ENCODE peak calls at places on chromosomes 12 and 14, in four cellular contexts. Y is IMR-90, X is K562, F is GM12878. K is an unnamed sample.

GRCh38 chr14:70171719-70172118 is 17.0 kb downstream of the SLC8A3 start:
- DNase-seq in Y (no peak), X (no peak), F (no peak), K (no peak)

GRCh38 chr14:50039734-50040400 is 76.5 kb downstream of the VCPKMT start:
- DNase-seq in Y (no peak), X (no peak), F (no peak), K (no peak)

GRCh38 chr12:11513288-11513687 is 117.9 kb upstream of the PRB2 start:
- DNase-seq in Y (no peak), X (no peak), F (no peak), K (no peak)

GRCh38 chr12:4648099-4648498 is 752 bp downstream of the AKAP3 start:
- DNase-seq in Y (no peak), X (no peak), F (no peak), K (no peak)

GRCh38 chr12:32737715-32738114 is 18.0 kb downstream of the YARS2 start:
- DNase-seq in Y (no peak), X (no peak), F (no peak), K (no peak)

GRCh38 chr12:118136559-118137003 is 657 bp downstream of the PEBP1 start:
- DNase-seq in Y (peak), X (no peak), F (no peak), K (peak)

GRCh38 chr12:132415456-132416120 is 74.4 kb upstream of the FBRSL1 start:
- DNase-seq in Y (no peak), X (no peak), F (no peak), K (no peak)

GRCh38 chr12:81726634-81727033 is 32.5 kb downstream of the PPFIA2 start:
- DNase-seq in Y (no peak), X (no peak), F (no peak), K (no peak)

GRCh38 chr12:87469295-87469694 is 559.9 kb downstream of the C12orf50 start:
- DNase-seq in Y (peak), X (no peak), F (no peak), K (no peak)

GRCh38 chr12:113048716-113049127 is 7.8 kb upstream of the DTX1 start:
- DNase-seq in Y (peak), X (peak), F (no peak), K (peak)

GRCh38 chr14:53943751-53944083 is 12.9 kb downstream of the BMP4 start:
- DNase-seq in Y (no peak), X (no peak), F (no peak), K (no peak)

GRCh38 chr14:93161411-93161940 is 23.2 kb downstream of the MOAP1 start:
- DNase-seq in Y (no peak), X (no peak), F (no peak), K (no peak)

GRCh38 chr12:12070674-12071661 is at the start of gene BCL2L14:
- DNase-seq in Y (no peak), X (no peak), F (peak), K (no peak)

GRCh38 chr14:95410838-95411237 is 91.1 kb upstream of the CLMN start:
- DNase-seq in Y (no peak), X (no peak), F (no peak), K (no peak)

GRCh38 chr12:112182499-112182898 is 57.1 kb downstream of the TRAFD1 start:
- DNase-seq in Y (peak), X (no peak), F (no peak), K (no peak)

GRCh38 chr12:27434673-27435565 is 11.6 kb upstream of the SMCO2 start:
- DNase-seq in Y (no peak), X (peak), F (no peak), K (peak)

GRCh38 chr14:105294142-105294597 is 6.6 kb downstream of the BRF1 start:
- DNase-seq in Y (peak), X (no peak), F (no peak), K (peak)

GRCh38 chr12:54054442-54055332 is 1.1 kb downstream of the HOXC4 start:
- DNase-seq in Y (no peak), X (no peak), F (no peak), K (no peak)

GRCh38 chr14:83757896-83758295 is 1772.0 kb upstream of the FLRT2 start:
- DNase-seq in Y (peak), X (no peak), F (no peak), K (no peak)

GRCh38 chr14:60721331-60722162 is 2.6 kb downstream of the SIX4 start:
- DNase-seq in Y (peak), X (peak), F (no peak), K (peak)

GRCh38 chr12:53777936-53778644 is 26.3 kb upstream of the CISTR start:
- DNase-seq in Y (no peak), X (no peak), F (no peak), K (no peak)

GRCh38 chr14:38389666-38390065 is 133.8 kb upstream of the CLEC14A start:
- DNase-seq in Y (peak), X (no peak), F (no peak), K (no peak)

GRCh38 chr14:66496911-66497310 is 10.7 kb downstream of the CCDC196 start:
- DNase-seq in Y (no peak), X (no peak), F (no peak), K (no peak)

GRCh38 chr14:66634876-66635275 is 126.9 kb downstream of the GPHN start:
- DNase-seq in Y (no peak), X (no peak), F (no peak), K (peak)

GRCh38 chr12:78155546-78155945 is 324.9 kb downstream of the NAV3 start:
- DNase-seq in Y (peak), X (no peak), F (no peak), K (no peak)

GRCh38 chr12:14936224-14936861 is 2.0 kb downstream of the ERP27 start:
- DNase-seq in Y (no peak), X (no peak), F (no peak), K (no peak)

GRCh38 chr12:75444444-75445136 is 36.0 kb upstream of the GLIPR1 start:
- DNase-seq in Y (peak), X (no peak), F (no peak), K (no peak)

GRCh38 chr14:95440496-95440895 is 76.0 kb downstream of the SYNE3 start:
- DNase-seq in Y (peak), X (no peak), F (no peak), K (no peak)

DNA sequence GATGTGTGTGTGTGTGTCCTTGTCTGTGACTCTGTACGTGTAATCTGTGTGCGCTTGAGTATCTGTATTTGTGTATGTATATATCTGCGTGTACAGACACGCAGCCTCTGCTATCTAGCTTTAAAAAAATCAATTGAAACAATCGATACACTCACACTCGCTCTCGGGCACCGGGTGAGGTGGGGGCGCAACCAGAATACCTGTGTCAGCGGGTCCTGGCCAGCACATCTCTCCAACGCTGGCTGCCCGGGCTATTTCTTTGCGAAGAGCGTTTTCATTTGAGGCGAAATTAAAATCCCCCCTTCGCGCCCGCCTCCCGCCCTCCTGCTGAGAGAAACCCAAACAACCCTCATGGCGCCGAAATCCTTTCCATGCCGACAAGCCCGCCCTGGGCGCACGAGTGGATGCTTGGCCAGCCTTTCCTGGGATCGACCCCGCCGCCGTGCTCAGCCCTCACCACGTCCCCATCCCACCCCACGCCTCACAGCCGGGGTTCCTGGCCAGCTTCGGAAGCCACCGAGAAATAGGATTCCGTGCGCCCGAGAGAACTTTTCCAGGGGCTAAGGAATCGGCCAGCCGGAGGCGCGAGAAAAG is 1.2 kb downstream of the ZDHHC22 start:
- DNase-seq in Y (no peak), X (no peak), F (no peak), K (no peak)
- H3K9ac ChIP-seq in Y (no peak), X (no peak), F (no peak), K (no peak)

DNA sequence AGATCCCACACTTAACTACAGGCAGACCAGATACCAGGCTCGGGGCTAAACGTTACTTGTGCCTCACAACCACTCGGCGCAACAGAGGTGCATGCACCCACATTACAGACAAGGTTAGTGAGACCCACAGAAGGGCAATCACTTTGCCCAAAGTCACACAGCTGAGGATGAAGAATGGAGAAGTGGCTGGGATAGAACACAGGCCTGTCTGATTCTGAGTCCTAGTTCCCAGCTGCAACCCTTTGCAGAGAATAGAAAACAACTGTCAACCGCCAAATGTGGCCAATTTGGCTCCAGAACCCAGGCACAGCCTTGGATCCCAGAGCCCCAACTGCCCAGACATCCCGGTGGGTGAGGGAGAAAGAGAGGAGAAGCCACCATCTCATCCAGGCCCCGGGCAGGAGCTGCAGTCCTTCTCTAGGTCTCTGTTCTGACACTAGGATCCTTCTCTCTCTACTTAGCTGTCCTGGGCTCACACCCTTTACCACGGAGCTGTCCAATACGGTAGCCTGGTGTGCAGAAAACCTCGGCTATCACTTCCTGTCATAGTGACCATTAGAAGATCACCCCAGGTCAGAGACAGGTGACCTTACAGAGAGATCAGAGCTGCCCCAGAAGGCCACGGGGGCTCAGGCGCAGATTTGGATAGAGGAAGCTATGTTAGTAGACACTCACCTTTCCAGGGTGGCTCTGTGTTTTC is 59.1 kb downstream of the FAM222A start:
- DNase-seq in Y (no peak), X (no peak), F (no peak), K (no peak)
- TF ChIP-seq FOS in Y (no peak), X (no peak), F (no peak), K (no peak)

DNA sequence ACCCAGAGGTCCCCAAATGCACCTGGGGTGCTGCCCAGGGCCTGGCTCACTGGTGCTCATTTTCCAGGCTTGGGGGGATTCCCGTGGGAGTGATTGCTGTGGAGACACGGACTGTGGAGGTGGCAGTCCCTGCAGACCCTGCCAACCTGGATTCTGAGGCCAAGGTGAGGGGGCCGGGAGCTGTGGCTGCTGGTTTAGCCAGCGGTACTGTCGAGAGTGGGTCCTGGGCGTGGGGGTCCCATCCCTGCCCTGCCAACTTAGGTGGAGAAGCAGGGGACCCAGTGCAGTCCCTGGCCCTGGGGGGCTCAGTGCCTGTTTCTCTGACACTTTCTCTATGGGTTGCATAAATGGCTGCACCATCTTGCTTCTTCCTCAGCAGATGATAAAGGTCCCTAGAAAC is 50.9 kb downstream of the FOXN4 start:
- DNase-seq in Y (no peak), X (no peak), F (no peak), K (no peak)
- H3K9ac ChIP-seq in Y (no peak), X (no peak), F (no peak), K (no peak)

DNA sequence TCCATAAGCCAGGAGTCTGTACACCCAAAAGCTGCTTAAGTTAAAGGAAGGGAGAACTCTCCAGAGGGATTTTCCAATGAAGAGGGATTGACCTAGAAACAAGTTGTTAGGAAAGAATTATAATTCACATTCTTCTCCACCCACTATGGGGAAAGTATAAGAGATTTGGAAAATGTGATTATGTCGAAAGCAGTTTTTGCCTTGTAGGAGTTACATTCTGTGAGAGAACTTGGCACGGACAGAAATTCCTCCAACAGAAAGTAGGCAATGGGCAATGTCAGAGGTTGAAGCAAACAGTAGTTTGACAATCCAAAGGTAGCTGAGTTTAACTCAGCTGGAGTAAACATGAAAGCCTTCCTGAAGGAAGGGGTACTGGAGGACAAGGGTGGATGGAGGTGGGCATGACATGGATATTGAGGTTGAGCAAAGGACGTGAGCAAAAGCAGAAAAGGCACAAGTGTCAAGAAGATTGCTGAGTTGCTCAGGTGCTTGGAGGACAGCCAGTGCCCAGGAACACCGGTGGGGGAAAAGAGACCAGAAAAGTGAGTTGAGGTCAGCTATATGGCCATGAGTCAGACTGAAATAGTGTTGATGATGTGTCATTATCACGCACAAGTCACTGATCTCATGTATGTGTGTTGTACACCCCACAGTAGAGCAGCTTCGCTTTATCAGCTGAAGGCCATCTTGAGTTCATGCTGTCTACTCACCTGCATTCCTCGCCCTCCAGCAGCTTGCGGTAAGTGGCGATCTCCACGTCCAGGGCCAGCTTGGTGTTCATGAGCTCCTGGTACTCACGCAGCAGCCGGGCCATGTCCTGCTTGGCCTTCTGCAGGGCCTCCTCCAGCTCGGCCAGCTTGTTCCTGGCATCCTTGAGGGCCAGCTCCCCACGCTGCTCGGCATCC is 4.0 kb downstream of the KRT5 start:
- DNase-seq in Y (no peak), X (no peak), F (no peak), K (no peak)
- TF ChIP-seq FOS in Y (no peak), X (no peak), F (no peak), K (no peak)

DNA sequence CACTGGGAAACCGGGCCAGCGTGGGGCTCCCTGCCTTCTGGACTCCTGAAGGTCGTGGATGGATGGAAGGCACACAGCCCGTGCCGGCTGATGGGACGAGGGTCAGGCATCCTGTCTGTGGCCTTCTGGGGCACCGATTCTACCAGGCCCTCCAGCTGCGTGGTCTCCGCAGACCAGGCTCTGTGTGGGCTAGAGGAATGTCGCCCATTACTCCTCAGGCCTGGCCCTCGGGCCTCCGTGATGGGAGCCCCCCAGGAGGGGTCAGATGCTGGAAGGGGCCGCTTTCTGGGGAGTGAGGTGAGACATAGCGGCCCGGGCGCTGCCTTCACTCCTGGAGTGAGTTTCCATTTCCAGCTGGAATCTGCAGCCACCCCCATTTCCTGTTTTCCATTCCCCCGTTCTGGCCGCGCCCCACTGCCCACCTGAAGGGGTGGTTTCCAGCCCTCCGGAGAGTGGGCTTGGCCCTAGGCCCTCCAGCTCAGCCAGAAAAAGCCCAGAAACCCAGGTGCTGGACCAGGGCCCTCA is 26.9 kb downstream of the HIP1R start:
- DNase-seq in Y (no peak), X (no peak), F (no peak), K (no peak)
- H3K9ac ChIP-seq in Y (no peak), X (peak), F (no peak), K (no peak)

DNA sequence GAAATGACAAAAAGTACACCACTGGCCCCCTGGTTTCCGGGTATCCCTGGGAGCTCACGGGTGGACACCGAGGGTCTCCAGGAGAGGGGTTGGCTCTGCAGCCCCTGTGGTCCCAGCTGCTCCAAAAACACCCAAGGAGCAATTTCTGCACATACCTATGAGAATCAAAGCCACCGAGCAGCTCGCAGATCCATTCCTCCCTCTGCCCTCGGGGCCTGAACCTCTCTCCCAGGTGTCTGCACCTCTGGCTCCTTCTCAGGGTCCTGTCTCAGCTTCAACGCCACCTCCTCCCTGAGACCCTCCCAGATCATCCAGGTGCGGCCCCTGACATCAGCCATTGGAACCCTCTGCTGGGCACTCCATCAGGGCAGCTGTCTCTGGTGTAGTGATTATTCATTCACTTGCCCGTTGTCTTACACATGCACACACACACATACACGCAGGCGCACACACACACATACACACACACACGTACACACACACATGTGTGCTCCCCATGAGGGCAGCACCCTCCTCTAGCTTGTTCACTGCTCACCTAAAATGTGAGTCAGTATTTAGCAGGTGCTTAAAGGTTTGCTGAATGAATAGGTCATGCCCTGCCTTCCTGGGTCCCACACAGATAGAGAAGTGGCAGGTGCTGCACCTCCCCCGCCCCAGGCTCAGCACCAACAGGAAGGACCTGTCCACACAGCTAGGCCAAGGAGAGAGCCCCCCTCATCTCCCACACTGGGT is 5.9 kb downstream of the RIMBP2 start:
- DNase-seq in Y (no peak), X (no peak), F (no peak), K (no peak)
- TF ChIP-seq FOS in Y (no peak), X (no peak), F (no peak), K (no peak)

DNA sequence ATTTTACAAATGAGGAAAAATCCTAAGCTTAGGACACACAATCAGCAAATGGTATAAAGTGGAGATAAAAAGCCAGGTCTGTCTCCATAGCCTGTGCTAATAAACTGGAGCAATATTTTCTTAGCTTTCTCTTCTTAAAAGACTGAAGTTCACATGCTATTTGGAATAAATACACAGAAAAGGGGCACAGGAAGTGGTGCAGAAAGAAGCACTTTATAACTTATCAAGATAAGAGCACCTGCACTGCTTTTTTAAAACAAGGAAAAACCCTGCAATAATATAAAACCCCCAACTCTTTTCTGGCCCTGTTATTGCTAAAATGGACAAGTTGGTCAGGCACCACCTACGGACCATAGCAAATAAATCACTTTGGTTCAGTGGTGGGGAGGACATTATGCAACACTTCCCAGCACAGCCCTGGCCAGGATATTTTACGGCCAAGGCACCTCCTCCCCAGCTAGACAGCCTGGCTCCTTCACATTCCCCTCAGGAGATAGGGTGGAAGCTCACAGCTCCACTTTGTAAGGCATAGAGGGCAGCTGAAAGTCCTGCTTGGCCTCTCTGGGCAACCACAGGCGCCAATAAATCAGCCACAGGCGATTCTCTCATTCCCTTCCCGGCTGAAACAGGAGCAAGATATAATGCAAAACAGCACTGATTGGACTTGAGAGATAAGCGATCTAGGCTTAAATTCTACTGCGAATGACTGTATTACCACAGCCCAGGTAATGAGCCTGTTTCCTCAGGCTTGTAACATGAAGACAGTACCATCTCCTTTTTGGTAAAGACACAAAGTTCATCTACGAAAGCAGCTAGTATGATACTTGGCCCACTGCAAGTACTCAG is 2.1 kb downstream of the ZBTB25 start:
- DNase-seq in Y (peak), X (no peak), F (no peak), K (peak)
- H3K9ac ChIP-seq in Y (peak), X (peak), F (peak), K (peak)